ENCODE peak calls at places on chromosomes 11 and 22, in seven cellular contexts. J is gastrocnemius medialis, H is breast epithelium, X is IMR-90, W is body of pancreas, V is uterus, N is testis. B is an unnamed sample.

GRCh38 chr11:110991621-110992355 is 253.7 kb upstream of the POU2AF2 start:
- DNase-seq in J (peak), N (peak), X (no peak), V (peak), W (no peak), H (no peak), B (no peak)

GRCh38 chr11:75869661-75870455 is 54.8 kb downstream of the UVRAG start:
- DNase-seq in J (no peak), W (no peak), H (no peak), X (no peak), V (no peak), N (no peak), B (no peak)

GRCh38 chr11:77064648-77065217 is 2.0 kb upstream of the CAPN5 start:
- DNase-seq in V (no peak), J (no peak), H (peak), X (no peak), W (no peak), N (no peak), B (no peak)

GRCh38 chr22:27416553-27417427 is 384.8 kb downstream of the MN1 start:
- DNase-seq in X (peak), W (no peak), V (no peak), J (no peak), N (no peak), H (peak), B (no peak)

GRCh38 chr22:23278883-23279675 is 98.8 kb downstream of the BCR start:
- DNase-seq in X (no peak), V (no peak), N (peak), H (peak), J (no peak), W (peak), B (no peak)

GRCh38 chr22:47366026-47366767 is 603.7 kb downstream of the TBC1D22A start:
- DNase-seq in J (no peak), X (no peak), H (peak), V (no peak), W (no peak), N (peak), B (no peak)

GRCh38 chr11:114066046-114066648 is 6.6 kb downstream of the ZBTB16 start:
- DNase-seq in X (no peak), J (no peak), N (no peak), W (no peak), V (no peak), H (no peak), B (no peak)

GRCh38 chr22:19800761-19801244 is 40.2 kb downstream of the TBX1 start:
- DNase-seq in H (no peak), V (no peak), N (peak), X (peak), J (no peak), W (no peak), B (no peak)

GRCh38 chr11:118265954-118266353 is 1.9 kb upstream of the MPZL2 start:
- DNase-seq in V (peak), H (no peak), J (no peak), W (peak), N (no peak), X (no peak), B (peak)

GRCh38 chr22:48342016-48342415 is 1485.7 kb downstream of the BRD1 start:
- DNase-seq in H (no peak), X (no peak), J (no peak), V (no peak), N (no peak), W (no peak), B (peak)

GRCh38 chr11:134662629-134663360 is 250.8 kb upstream of the B3GAT1 start:
- DNase-seq in N (no peak), J (no peak), V (no peak), H (no peak), X (no peak), W (no peak), B (no peak)

GRCh38 chr11:47858169-47858543 is 10.0 kb upstream of the NUP160 start:
- DNase-seq in X (peak), V (no peak), H (no peak), W (no peak), J (no peak), N (peak), B (no peak)

GRCh38 chr11:64181506-64182411 is 4.2 kb upstream of the STIP1 start:
- DNase-seq in H (peak), X (peak), J (peak), N (peak), W (peak), V (peak), B (peak)

GRCh38 chr11:117673561-117673960 is 123.5 kb downstream of the DSCAML1 start:
- DNase-seq in J (no peak), V (no peak), W (no peak), X (no peak), N (no peak), H (no peak), B (no peak)

GRCh38 chr11:8867856-8868705 is 42.9 kb upstream of the AKIP1 start:
- DNase-seq in J (no peak), H (no peak), X (peak), N (no peak), V (no peak), W (no peak), B (no peak)

GRCh38 chr11:19237381-19237780 is 3.4 kb downstream of the E2F8 start:
- DNase-seq in V (no peak), J (no peak), X (no peak), W (no peak), N (no peak), H (no peak), B (no peak)

GRCh38 chr11:102007567-102008437 is 39.4 kb upstream of the CFAP300 start:
- DNase-seq in V (no peak), H (no peak), X (peak), J (no peak), W (peak), N (no peak), B (no peak)

GRCh38 chr22:43955883-43956286 is 643 bp downstream of the SAMM50 start:
- DNase-seq in V (no peak), J (no peak), N (no peak), X (no peak), W (no peak), H (no peak), B (no peak)

GRCh38 chr11:62236187-62236586 is 5.9 kb upstream of the SCGB1D2 start:
- DNase-seq in V (no peak), H (no peak), J (no peak), X (no peak), W (no peak), N (no peak), B (no peak)
- H3K4me3 ChIP-seq in V (no peak), H (no peak), J (no peak), X (no peak), W (no peak), N (no peak), B (no peak)

DNA sequence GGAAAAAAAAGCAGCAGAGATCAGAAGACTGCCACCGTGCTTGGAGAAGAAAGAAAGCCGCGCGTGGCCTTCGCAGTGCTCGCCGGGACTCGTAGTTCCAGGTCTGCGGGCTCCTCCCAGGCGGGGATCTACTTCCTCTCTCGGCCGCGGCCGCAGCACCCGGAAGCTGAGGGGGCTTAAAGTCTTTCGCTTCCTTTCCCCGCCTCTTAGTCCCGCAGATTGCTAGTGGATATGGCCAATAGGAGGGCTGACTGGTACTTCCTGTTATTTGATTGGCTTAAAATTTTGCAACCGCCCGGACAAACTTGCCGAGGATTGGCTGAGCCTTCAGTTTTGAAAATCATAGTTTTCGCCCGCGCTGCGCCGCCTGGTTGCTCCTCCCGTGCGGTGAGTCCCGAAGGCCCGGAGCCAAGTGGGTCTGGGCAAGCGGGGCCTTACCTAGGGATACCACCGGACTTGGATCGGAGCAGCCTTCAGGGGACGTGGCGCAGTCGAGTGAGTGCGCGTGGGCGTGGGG is at the start of gene INCENP:
- DNase-seq in V (peak), N (peak), J (peak), X (peak), W (peak), H (peak), B (peak)
- TF ChIP-seq POLR2A in V (no peak), N (no peak), J (no peak), X (peak), W (peak), H (no peak), B (no peak)

GRCh38 chr22:39428597-39429071 is 28.2 kb upstream of the MGAT3 start:
- DNase-seq in J (no peak), V (no peak), N (no peak), W (no peak), H (no peak), X (no peak), B (no peak)

GRCh38 chr22:39431216-39431801 is 25.5 kb upstream of the MGAT3 start:
- DNase-seq in W (no peak), X (no peak), J (no peak), V (no peak), H (no peak), N (no peak), B (no peak)

GRCh38 chr22:39430576-39431150 is 26.1 kb upstream of the MGAT3 start:
- DNase-seq in V (no peak), N (no peak), W (no peak), X (no peak), J (no peak), H (no peak), B (no peak)

GRCh38 chr22:39429186-39429585 is 27.6 kb upstream of the MGAT3 start:
- DNase-seq in V (no peak), J (no peak), X (no peak), W (no peak), H (no peak), N (no peak), B (no peak)

GRCh38 chr22:39429916-39430575 is 26.8 kb upstream of the MGAT3 start:
- DNase-seq in V (no peak), N (no peak), J (no peak), W (no peak), X (no peak), H (no peak), B (no peak)
- TF ChIP-seq CTCF in V (no peak), N (no peak), J (no peak), W (no peak), X (no peak), H (no peak), B (no peak)

GRCh38 chr22:45787770-45788169 is 116.1 kb downstream of the ATXN10 start:
- DNase-seq in V (no peak), J (no peak), N (no peak), W (no peak), X (peak), H (no peak), B (no peak)
- H3K4me3 ChIP-seq in V (no peak), J (no peak), N (no peak), W (no peak), X (no peak), H (no peak), B (no peak)

GRCh38 chr11:68214173-68215086 is 1.3 kb upstream of the KMT5B start:
- DNase-seq in X (no peak), H (no peak), W (peak), J (no peak), V (no peak), N (peak), B (no peak)

GRCh38 chr11:68212421-68213134 is 518 bp downstream of the KMT5B start:
- DNase-seq in V (peak), W (peak), X (peak), N (peak), J (peak), H (peak), B (peak)

GRCh38 chr11:68215087-68215445 is 2.0 kb upstream of the KMT5B start:
- DNase-seq in V (no peak), W (no peak), J (no peak), N (no peak), X (no peak), H (no peak), B (no peak)

GRCh38 chr11:68213135-68213515 is at the start of gene KMT5B:
- DNase-seq in N (peak), H (peak), V (peak), X (peak), J (peak), W (peak), B (peak)

DNA sequence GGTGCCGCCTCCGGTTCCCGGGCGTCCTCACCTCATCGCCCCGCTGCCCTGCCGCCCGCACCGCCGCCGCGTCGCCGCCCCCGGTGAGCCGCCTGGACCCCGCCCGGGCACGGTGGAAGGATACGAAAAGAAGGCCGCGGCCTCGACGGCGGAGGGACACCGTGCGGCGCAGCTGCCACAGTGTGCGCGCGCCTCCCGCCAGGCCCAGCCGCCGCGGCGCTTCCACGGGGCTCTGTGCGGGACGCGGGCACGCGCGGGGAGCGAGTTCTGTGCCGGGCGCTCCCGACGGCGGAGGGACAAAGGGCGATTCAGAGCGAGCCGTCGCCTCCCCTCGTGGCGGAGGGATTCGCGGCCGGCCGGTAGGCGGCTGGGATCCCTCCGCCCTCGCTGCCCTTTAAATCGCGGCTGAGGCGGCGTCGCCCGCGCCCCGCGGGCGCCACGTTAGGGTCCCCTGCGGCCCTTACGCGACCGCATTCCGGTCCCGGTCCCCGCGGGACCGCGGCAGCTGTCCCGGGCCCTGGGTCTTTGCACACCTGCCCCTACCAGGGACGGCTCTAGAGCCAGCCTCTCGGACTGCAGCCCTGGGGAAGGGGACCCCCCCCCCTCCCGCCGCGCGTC is 568 bp upstream of the KMT5B start:
- DNase-seq in N (peak), X (peak), J (peak), W (peak), H (peak), V (peak), B (peak)
- TF ChIP-seq POLR2A in N (peak), X (peak), J (peak), W (peak), H (peak), V (peak), B (peak)

DNA sequence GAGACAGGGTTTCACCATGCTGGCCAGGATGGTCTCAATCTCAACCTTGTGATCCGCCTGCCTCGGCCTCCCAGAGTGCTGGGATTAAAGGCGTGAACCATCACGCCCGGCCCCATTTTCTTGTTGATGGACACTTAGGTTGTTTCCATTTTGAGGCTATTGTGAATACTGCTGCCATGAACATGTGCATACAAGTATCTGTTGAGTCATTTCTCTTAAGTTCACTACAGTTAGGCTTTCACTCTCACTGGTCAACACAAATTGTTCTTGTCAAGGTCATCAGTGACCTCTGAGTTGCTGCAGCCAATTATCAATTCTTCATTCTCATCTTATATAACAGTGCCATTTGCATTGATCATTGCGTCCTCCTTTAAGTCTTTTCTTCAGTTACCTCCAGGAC is 13.0 kb upstream of the ZBTB44 start:
- DNase-seq in V (no peak), N (no peak), J (no peak), H (no peak), W (no peak), X (no peak), B (no peak)
- TF ChIP-seq CTCF in V (no peak), N (no peak), J (no peak), H (no peak), W (no peak), X (no peak), B (no peak)

GRCh38 chr22:39501644-39502108 is 414 bp upstream of the MIEF1 start:
- DNase-seq in X (no peak), H (no peak), N (no peak), J (no peak), W (no peak), V (no peak), B (no peak)

GRCh38 chr22:39502109-39502788 is at the start of gene MIEF1:
- DNase-seq in J (peak), X (peak), W (peak), V (peak), H (peak), N (peak), B (peak)

GRCh38 chr22:39502789-39503464 is 837 bp downstream of the MIEF1 start:
- DNase-seq in W (no peak), J (no peak), V (no peak), N (no peak), X (peak), H (no peak), B (no peak)

GRCh38 chr22:39504071-39504470 is 2.0 kb downstream of the MIEF1 start:
- DNase-seq in J (no peak), W (no peak), X (no peak), H (no peak), V (no peak), N (no peak), B (no peak)

DNA sequence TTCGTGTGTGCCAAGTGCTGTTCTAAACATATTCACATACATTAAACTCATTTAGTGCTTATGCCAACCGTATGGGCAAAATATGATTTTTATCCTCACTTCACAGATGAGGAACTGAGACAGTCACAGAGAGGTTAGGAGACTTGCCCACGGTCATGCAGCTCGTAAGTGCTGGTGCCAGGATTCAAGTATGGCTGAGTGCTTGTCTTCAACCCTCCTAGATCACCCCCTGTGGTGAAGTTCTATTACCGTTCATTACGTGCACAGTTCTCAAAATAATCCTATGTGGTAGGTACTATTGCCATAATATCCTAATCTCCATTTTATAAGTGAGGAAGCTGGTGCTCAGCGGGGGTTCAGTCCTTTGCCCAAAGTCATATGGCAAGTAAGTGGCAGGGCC is 1.5 kb downstream of the MIEF1 start:
- DNase-seq in J (no peak), W (no peak), X (no peak), V (no peak), H (no peak), N (no peak), B (no peak)
- H3K4me3 ChIP-seq in J (peak), W (no peak), X (no peak), V (no peak), H (no peak), N (peak), B (peak)

GRCh38 chr22:36409911-36410756 is 22.4 kb upstream of the MYH9 start:
- DNase-seq in W (peak), J (peak), H (peak), V (peak), X (no peak), N (peak), B (peak)
- TF ChIP-seq POLR2A in W (peak), J (peak), H (peak), V (peak), X (no peak), N (no peak), B (peak)